ENCODE peak calls at places on chromosomes 13 and 19, in eight cellular contexts. One of them, this sample, is unnamed.

GRCh38 chr13:65977525-65977924 is 1252.6 kb downstream of the PCDH9 start:
- DNase-seq in upper lobe of right lung: no peak
- DNase-seq in dorsolateral prefrontal cortex: no peak
- DNase-seq in astrocyte of the spinal cord: no peak
- DNase-seq in suprapubic skin: no peak
- DNase-seq in foreskin fibroblast: no peak
- DNase-seq in esophagus muscularis mucosa: no peak
- DNase-seq in lower lobe of right lung: no peak
- DNase-seq in this sample: no peak

GRCh38 chr19:40687525-40688016 is 2.9 kb downstream of the NUMBL start:
- DNase-seq in upper lobe of right lung: peak
- DNase-seq in dorsolateral prefrontal cortex: no peak
- DNase-seq in astrocyte of the spinal cord: peak
- DNase-seq in suprapubic skin: peak
- DNase-seq in foreskin fibroblast: peak
- DNase-seq in esophagus muscularis mucosa: peak
- DNase-seq in lower lobe of right lung: peak
- DNase-seq in this sample: peak

GRCh38 chr19:50264483-50265186 is 61.2 kb downstream of the MYH14 start:
- DNase-seq in upper lobe of right lung: no peak
- DNase-seq in dorsolateral prefrontal cortex: no peak
- DNase-seq in astrocyte of the spinal cord: no peak
- DNase-seq in suprapubic skin: no peak
- DNase-seq in foreskin fibroblast: no peak
- DNase-seq in esophagus muscularis mucosa: no peak
- DNase-seq in lower lobe of right lung: no peak
- DNase-seq in this sample: no peak

GRCh38 chr13:48585456-48585840 is 52.6 kb upstream of the RCBTB2 start:
- DNase-seq in upper lobe of right lung: no peak
- DNase-seq in dorsolateral prefrontal cortex: peak
- DNase-seq in astrocyte of the spinal cord: peak
- DNase-seq in suprapubic skin: no peak
- DNase-seq in foreskin fibroblast: no peak
- DNase-seq in esophagus muscularis mucosa: peak
- DNase-seq in lower lobe of right lung: no peak
- DNase-seq in this sample: no peak

GRCh38 chr13:111383591-111384440 is 63.4 kb downstream of the TEX29 start:
- DNase-seq in upper lobe of right lung: no peak
- DNase-seq in dorsolateral prefrontal cortex: no peak
- DNase-seq in astrocyte of the spinal cord: no peak
- DNase-seq in suprapubic skin: peak
- DNase-seq in foreskin fibroblast: no peak
- DNase-seq in esophagus muscularis mucosa: no peak
- DNase-seq in lower lobe of right lung: no peak
- DNase-seq in this sample: no peak

GRCh38 chr19:40646564-40647254 is 43.7 kb downstream of the NUMBL start:
- DNase-seq in upper lobe of right lung: no peak
- DNase-seq in dorsolateral prefrontal cortex: no peak
- DNase-seq in astrocyte of the spinal cord: no peak
- DNase-seq in suprapubic skin: no peak
- DNase-seq in foreskin fibroblast: peak
- DNase-seq in esophagus muscularis mucosa: no peak
- DNase-seq in lower lobe of right lung: peak
- DNase-seq in this sample: peak

GRCh38 chr19:4676955-4677731 is 7.0 kb upstream of the MYDGF start:
- DNase-seq in upper lobe of right lung: no peak
- DNase-seq in dorsolateral prefrontal cortex: peak
- DNase-seq in astrocyte of the spinal cord: peak
- DNase-seq in suprapubic skin: no peak
- DNase-seq in foreskin fibroblast: peak
- DNase-seq in esophagus muscularis mucosa: no peak
- DNase-seq in lower lobe of right lung: peak
- DNase-seq in this sample: peak

GRCh38 chr13:113297370-113297871 is 382 bp downstream of the LAMP1 start:
- DNase-seq in upper lobe of right lung: no peak
- DNase-seq in dorsolateral prefrontal cortex: no peak
- DNase-seq in astrocyte of the spinal cord: peak
- DNase-seq in suprapubic skin: no peak
- DNase-seq in foreskin fibroblast: no peak
- DNase-seq in esophagus muscularis mucosa: no peak
- DNase-seq in lower lobe of right lung: peak
- DNase-seq in this sample: peak

GRCh38 chr19:34503546-34504272 is 22.2 kb downstream of the WTIP start:
- DNase-seq in upper lobe of right lung: peak
- DNase-seq in dorsolateral prefrontal cortex: no peak
- DNase-seq in astrocyte of the spinal cord: no peak
- DNase-seq in suprapubic skin: no peak
- DNase-seq in foreskin fibroblast: no peak
- DNase-seq in esophagus muscularis mucosa: no peak
- DNase-seq in lower lobe of right lung: no peak
- DNase-seq in this sample: no peak

GRCh38 chr19:5952193-5953033 is 25.5 kb downstream of the RANBP3 start:
- DNase-seq in upper lobe of right lung: no peak
- DNase-seq in dorsolateral prefrontal cortex: no peak
- DNase-seq in astrocyte of the spinal cord: no peak
- DNase-seq in suprapubic skin: no peak
- DNase-seq in foreskin fibroblast: no peak
- DNase-seq in esophagus muscularis mucosa: no peak
- DNase-seq in lower lobe of right lung: peak
- DNase-seq in this sample: no peak

GRCh38 chr13:111437417-111437816 is 117.0 kb downstream of the TEX29 start:
- DNase-seq in upper lobe of right lung: no peak
- DNase-seq in dorsolateral prefrontal cortex: no peak
- DNase-seq in astrocyte of the spinal cord: no peak
- DNase-seq in suprapubic skin: no peak
- DNase-seq in foreskin fibroblast: no peak
- DNase-seq in esophagus muscularis mucosa: no peak
- DNase-seq in lower lobe of right lung: no peak
- DNase-seq in this sample: no peak

DNA sequence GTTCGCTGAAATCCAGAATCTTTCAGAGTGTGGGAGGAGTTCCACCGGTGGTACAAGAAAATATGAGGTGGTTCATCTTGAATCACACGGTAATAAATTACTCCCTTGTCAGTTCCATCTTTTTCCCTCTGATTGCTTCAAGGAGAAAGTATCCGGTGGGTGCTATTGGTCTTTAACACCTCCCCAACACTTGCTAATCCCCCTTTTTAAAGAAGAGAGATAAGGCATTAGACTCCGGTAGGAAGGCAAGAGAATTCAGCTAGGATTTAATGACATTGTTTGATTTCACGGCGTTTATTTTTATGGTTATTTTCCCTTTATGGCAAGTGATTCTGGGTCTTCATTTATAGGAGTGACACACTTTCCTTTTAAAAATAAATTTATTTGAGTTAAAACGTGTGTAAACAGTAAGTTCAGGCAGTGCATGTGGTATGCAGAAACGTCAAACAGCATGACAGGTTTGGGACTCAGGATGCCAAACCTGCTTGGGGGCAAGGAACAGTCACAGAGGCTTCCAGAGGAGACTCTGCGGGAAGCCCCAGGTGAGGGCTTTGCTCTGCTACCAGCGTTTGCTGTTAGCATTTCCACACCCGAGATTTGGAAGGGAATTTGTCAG is 36.5 kb downstream of the TSHZ3 start:
- DNase-seq in upper lobe of right lung: no peak
- DNase-seq in dorsolateral prefrontal cortex: no peak
- DNase-seq in astrocyte of the spinal cord: no peak
- DNase-seq in suprapubic skin: no peak
- DNase-seq in foreskin fibroblast: no peak
- DNase-seq in esophagus muscularis mucosa: no peak
- DNase-seq in lower lobe of right lung: no peak
- DNase-seq in this sample: no peak
- TF ChIP-seq CTCF in upper lobe of right lung: no peak
- TF ChIP-seq CTCF in dorsolateral prefrontal cortex: no peak
- TF ChIP-seq CTCF in astrocyte of the spinal cord: no peak
- TF ChIP-seq CTCF in suprapubic skin: no peak
- TF ChIP-seq CTCF in foreskin fibroblast: no peak
- TF ChIP-seq CTCF in esophagus muscularis mucosa: no peak
- TF ChIP-seq CTCF in lower lobe of right lung: no peak
- TF ChIP-seq CTCF in this sample: no peak

GRCh38 chr19:15218501-15218900 is 13.7 kb downstream of the EPHX3 start:
- DNase-seq in upper lobe of right lung: no peak
- DNase-seq in dorsolateral prefrontal cortex: no peak
- DNase-seq in astrocyte of the spinal cord: no peak
- DNase-seq in suprapubic skin: no peak
- DNase-seq in foreskin fibroblast: no peak
- DNase-seq in esophagus muscularis mucosa: no peak
- DNase-seq in lower lobe of right lung: no peak
- DNase-seq in this sample: no peak
- H3K4me3 ChIP-seq in upper lobe of right lung: no peak
- H3K4me3 ChIP-seq in dorsolateral prefrontal cortex: no peak
- H3K4me3 ChIP-seq in astrocyte of the spinal cord: no peak
- H3K4me3 ChIP-seq in suprapubic skin: no peak
- H3K4me3 ChIP-seq in foreskin fibroblast: no peak
- H3K4me3 ChIP-seq in esophagus muscularis mucosa: no peak
- H3K4me3 ChIP-seq in lower lobe of right lung: no peak
- H3K4me3 ChIP-seq in this sample: no peak

DNA sequence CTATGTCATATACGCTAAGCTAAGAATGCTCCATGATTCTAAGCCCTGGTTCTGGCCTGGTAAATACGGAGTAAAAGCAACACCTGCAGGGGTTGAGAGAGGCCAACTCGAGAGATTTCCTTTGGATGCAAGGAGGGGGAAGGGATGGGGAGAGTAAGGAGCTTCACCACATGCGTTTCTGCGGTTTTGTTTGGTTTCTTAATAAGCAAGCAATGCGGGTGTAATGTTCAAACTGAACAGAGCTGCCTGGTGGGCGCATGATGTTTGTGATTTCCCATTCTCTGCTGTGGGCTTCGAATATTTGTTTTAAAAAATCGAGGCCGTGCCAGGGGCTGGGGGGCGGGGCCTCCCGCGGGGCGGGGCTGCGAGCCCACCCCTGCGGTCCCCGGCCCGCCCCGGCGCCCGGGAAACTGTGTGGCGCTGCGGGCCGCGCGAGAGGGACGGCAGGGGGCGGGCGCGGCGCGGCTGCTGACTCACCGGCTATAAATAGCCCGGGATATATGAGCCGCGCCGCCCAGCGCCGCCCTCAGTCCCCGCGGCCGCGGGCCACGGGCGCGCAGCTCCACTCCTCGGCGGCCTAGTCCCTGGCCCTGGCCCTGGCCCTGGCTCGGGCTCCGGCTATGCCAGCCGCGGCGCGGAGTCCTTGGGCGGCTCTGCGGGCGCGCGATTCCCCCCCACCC is 5.1 kb downstream of the BBC3 start:
- DNase-seq in upper lobe of right lung: peak
- DNase-seq in dorsolateral prefrontal cortex: peak
- DNase-seq in astrocyte of the spinal cord: peak
- DNase-seq in suprapubic skin: peak
- DNase-seq in foreskin fibroblast: peak
- DNase-seq in esophagus muscularis mucosa: peak
- DNase-seq in lower lobe of right lung: peak
- DNase-seq in this sample: peak
- TF ChIP-seq CTCF in upper lobe of right lung: peak
- TF ChIP-seq CTCF in dorsolateral prefrontal cortex: peak
- TF ChIP-seq CTCF in astrocyte of the spinal cord: peak
- TF ChIP-seq CTCF in suprapubic skin: peak
- TF ChIP-seq CTCF in foreskin fibroblast: no peak
- TF ChIP-seq CTCF in esophagus muscularis mucosa: peak
- TF ChIP-seq CTCF in lower lobe of right lung: peak
- TF ChIP-seq CTCF in this sample: no peak

DNA sequence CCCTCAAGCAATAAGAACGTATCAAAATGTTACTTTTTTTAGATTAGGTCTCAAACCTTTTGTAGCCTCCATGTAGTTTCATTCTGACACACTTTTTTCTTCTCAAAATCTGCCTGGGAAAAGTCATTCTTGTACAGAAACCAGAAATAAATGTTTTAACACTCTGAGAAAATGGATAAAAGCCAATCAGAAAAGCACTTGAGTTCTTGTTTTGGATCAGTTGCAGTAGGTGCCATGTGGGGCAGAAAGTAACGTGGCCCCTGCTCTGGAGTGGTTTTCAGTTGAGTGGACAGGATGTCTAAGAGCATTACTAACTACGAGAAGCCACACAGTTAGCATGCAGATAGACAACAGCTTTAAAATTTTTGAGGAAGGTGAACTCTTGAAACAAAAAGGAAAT is 19.1 kb downstream of the GPR183 start:
- DNase-seq in upper lobe of right lung: no peak
- DNase-seq in dorsolateral prefrontal cortex: no peak
- DNase-seq in astrocyte of the spinal cord: no peak
- DNase-seq in suprapubic skin: no peak
- DNase-seq in foreskin fibroblast: no peak
- DNase-seq in esophagus muscularis mucosa: no peak
- DNase-seq in lower lobe of right lung: no peak
- DNase-seq in this sample: no peak
- H3K4me3 ChIP-seq in upper lobe of right lung: no peak
- H3K4me3 ChIP-seq in dorsolateral prefrontal cortex: no peak
- H3K4me3 ChIP-seq in astrocyte of the spinal cord: no peak
- H3K4me3 ChIP-seq in suprapubic skin: no peak
- H3K4me3 ChIP-seq in foreskin fibroblast: no peak
- H3K4me3 ChIP-seq in esophagus muscularis mucosa: no peak
- H3K4me3 ChIP-seq in lower lobe of right lung: no peak
- H3K4me3 ChIP-seq in this sample: no peak

DNA sequence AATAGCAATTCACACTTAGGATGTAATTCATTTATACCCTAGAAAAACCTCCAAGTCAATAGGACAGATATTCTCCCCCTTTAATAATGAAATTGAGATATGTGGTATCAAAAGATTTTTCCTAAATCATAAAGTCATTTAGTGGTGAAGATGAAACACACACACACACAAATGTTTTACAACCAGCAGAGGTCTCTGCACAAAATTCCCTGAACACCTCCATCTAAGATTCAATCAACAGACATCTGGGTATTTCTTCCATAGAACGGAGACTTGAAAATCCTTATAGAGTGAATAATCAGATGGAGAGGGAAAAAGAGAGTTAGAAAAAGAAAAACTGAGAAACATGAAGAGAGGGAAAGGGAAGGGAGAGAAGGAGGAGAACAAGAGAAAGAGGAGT is 52.8 kb downstream of the MYCBP2 start:
- DNase-seq in upper lobe of right lung: no peak
- DNase-seq in dorsolateral prefrontal cortex: no peak
- DNase-seq in astrocyte of the spinal cord: no peak
- DNase-seq in suprapubic skin: no peak
- DNase-seq in foreskin fibroblast: no peak
- DNase-seq in esophagus muscularis mucosa: no peak
- DNase-seq in lower lobe of right lung: no peak
- DNase-seq in this sample: no peak
- TF ChIP-seq CTCF in upper lobe of right lung: no peak
- TF ChIP-seq CTCF in dorsolateral prefrontal cortex: peak
- TF ChIP-seq CTCF in astrocyte of the spinal cord: no peak
- TF ChIP-seq CTCF in suprapubic skin: no peak
- TF ChIP-seq CTCF in foreskin fibroblast: no peak
- TF ChIP-seq CTCF in esophagus muscularis mucosa: no peak
- TF ChIP-seq CTCF in lower lobe of right lung: no peak
- TF ChIP-seq CTCF in this sample: no peak

GRCh38 chr19:32404939-32405430 is 585 bp upstream of the DPY19L3 start:
- DNase-seq in upper lobe of right lung: peak
- DNase-seq in dorsolateral prefrontal cortex: peak
- DNase-seq in astrocyte of the spinal cord: no peak
- DNase-seq in suprapubic skin: no peak
- DNase-seq in foreskin fibroblast: no peak
- DNase-seq in esophagus muscularis mucosa: peak
- DNase-seq in lower lobe of right lung: peak
- DNase-seq in this sample: peak
- H3K4me3 ChIP-seq in upper lobe of right lung: peak
- H3K4me3 ChIP-seq in dorsolateral prefrontal cortex: peak
- H3K4me3 ChIP-seq in astrocyte of the spinal cord: peak
- H3K4me3 ChIP-seq in suprapubic skin: peak
- H3K4me3 ChIP-seq in foreskin fibroblast: peak
- H3K4me3 ChIP-seq in esophagus muscularis mucosa: peak
- H3K4me3 ChIP-seq in lower lobe of right lung: peak
- H3K4me3 ChIP-seq in this sample: peak

This sample was measured in epithelial cell of esophagus.